ENCODE peak calls at places on chromosome 6, in four cellular contexts. R is fibroblast of lung, F is heart right ventricle, G is GM23248. D is an unnamed sample.

GRCh38 chr6:150998992-150999975 is 133.8 kb downstream of the MTHFD1L start:
- DNase-seq in R (no peak), F (no peak), G (peak), D (no peak)

GRCh38 chr6:125002090-125002741 is 40.0 kb downstream of the RNF217 start:
- DNase-seq in R (peak), F (no peak), G (no peak), D (peak)

GRCh38 chr6:110564703-110565421 is 88.4 kb upstream of the SLC22A16 start:
- DNase-seq in R (no peak), F (no peak), G (no peak), D (no peak)

GRCh38 chr6:16972535-16972934 is 129.3 kb upstream of the STMND1 start:
- DNase-seq in R (no peak), F (no peak), G (no peak), D (no peak)

GRCh38 chr6:125797120-125797933 is 6.6 kb downstream of the NCOA7 start:
- DNase-seq in R (no peak), F (no peak), G (no peak), D (no peak)

GRCh38 chr6:133964052-133964451 is 11.0 kb downstream of the TBPL1 start:
- DNase-seq in R (peak), F (no peak), G (peak), D (peak)

GRCh38 chr6:25697537-25698340 is 45.7 kb downstream of the SCGN start:
- DNase-seq in R (no peak), F (no peak), G (peak), D (no peak)

GRCh38 chr6:41723178-41723935 is 12.1 kb downstream of the TFEB start:
- DNase-seq in R (peak), F (peak), G (peak), D (peak)

GRCh38 chr6:14732845-14733757 is 512.8 kb upstream of the JARID2 start:
- DNase-seq in R (peak), F (no peak), G (peak), D (peak)

GRCh38 chr6:158560787-158561246 is 926 bp downstream of the TMEM181 start:
- DNase-seq in R (peak), F (no peak), G (peak), D (no peak)

GRCh38 chr6:15363523-15364400 is 117.9 kb downstream of the JARID2 start:
- DNase-seq in R (no peak), F (no peak), G (no peak), D (no peak)

GRCh38 chr6:158911746-158912158 is 88.2 kb downstream of the RSPH3 start:
- DNase-seq in R (no peak), F (no peak), G (no peak), D (no peak)

GRCh38 chr6:110352603-110353303 is 5.4 kb downstream of the METTL24 start:
- DNase-seq in R (peak), F (no peak), G (no peak), D (peak)

GRCh38 chr6:16257999-16258708 is 19.8 kb downstream of the GMPR start:
- DNase-seq in R (no peak), F (peak), G (no peak), D (no peak)

GRCh38 chr6:124823240-124824105 is 138.8 kb upstream of the RNF217 start:
- DNase-seq in R (no peak), F (no peak), G (no peak), D (no peak)

GRCh38 chr6:153997221-153997620 is 41.8 kb upstream of the OPRM1 start:
- DNase-seq in R (no peak), F (no peak), G (no peak), D (no peak)

GRCh38 chr6:98653171-98653570 is 181.2 kb upstream of the POU3F2 start:
- DNase-seq in R (peak), F (no peak), G (no peak), D (peak)

GRCh38 chr6:5082487-5083306 is 2.4 kb upstream of the PPP1R3G start:
- DNase-seq in R (peak), F (no peak), G (peak), D (peak)

GRCh38 chr6:37456126-37456525 is 23.1 kb downstream of the CMTR1 start:
- DNase-seq in R (peak), F (no peak), G (peak), D (peak)

GRCh38 chr6:36114798-36115408 is 15.4 kb upstream of the MAPK13 start:
- DNase-seq in R (no peak), F (no peak), G (no peak), D (no peak)

DNA sequence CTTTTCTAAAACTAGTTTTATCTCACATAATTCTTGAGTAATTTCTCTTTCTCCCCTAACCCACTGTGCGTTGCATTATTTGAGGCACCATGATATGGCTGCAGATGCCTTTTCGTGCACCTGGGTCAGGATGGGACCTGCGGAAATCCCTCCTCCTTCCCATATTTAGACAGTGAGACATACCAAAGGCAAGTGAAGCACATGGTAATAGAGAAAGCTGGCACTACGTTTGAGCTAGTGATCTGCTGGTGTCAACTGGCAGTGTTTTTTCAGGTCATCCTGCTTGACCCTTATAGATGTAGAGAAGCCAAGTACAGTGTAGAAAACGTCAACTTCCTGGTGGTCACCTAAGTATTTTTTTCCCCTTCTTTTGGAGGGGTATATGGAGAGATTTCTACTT is 71.7 kb downstream of the FOXO3 start:
- DNase-seq in R (no peak), F (no peak), G (no peak), D (no peak)
- H3K27ac ChIP-seq in R (no peak), F (no peak), G (no peak), D (no peak)

DNA sequence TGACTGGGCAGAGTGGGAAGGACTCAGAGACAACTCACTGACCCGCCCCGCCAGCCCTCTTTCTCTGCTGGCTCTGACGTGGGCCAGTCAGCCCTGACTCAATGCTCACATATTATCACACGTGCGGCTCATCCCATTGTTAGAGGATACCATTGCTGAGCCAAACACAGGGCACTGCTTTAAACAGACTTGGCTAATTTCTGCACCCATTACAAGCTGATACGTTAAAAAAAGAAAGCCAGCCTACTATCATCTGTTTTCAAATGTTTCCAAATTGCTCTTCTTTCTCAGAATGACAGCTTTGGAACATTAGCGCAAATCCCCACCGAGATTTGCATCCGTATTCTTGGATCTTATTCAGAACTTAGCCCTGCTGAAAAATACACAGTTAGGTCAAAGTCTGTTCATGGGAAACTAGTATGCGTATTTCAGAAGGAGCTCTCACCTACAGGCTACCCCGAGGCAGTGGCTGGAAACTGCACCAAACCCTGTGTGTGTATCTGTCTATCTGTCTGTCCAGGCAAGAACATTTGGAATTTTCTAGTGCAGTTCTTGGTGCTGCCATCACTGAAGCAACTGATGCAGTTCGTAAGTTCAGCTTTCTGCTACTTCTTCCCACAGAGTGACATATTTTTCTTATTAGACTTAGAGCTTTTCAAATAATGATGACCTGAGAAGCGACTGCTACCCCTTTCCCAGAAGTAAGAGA is 32.8 kb downstream of the RAMACL start:
- DNase-seq in R (peak), F (no peak), G (peak), D (peak)
- H3K27ac ChIP-seq in R (peak), F (peak), G (peak), D (peak)

DNA sequence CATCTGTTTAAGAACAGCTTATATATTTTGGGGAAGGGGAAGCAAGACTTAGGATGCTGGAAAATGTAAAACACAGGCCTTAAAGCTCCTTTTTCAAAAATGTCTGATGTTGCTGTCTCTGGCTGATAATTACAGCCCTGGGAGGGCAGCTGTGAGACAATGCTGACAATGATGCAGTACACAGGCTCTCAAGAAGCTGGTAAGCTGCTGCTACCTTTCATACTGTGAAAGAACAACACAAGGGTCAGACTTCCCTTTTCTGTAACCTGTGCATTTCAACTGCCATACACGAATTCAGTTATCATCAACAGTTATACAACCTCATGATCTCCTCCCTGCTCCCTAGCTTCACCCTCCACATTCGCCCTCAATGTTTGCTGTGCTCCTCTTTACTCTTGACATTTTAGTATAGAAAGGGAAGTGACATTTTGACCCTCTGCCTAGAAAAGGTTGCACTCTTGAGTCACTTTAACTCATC is 25.2 kb downstream of the MAP7 start:
- DNase-seq in R (no peak), F (no peak), G (no peak), D (no peak)
- H3K27ac ChIP-seq in R (no peak), F (no peak), G (no peak), D (no peak)

GRCh38 chr6:112557961-112558360 is 210.8 kb downstream of the RFPL4B start:
- DNase-seq in R (no peak), F (no peak), G (no peak), D (no peak)

GRCh38 chr6:112560651-112561050 is 213.5 kb downstream of the RFPL4B start:
- DNase-seq in R (peak), F (no peak), G (no peak), D (no peak)

GRCh38 chr6:112563368-112563767 is 216.2 kb downstream of the RFPL4B start:
- DNase-seq in R (peak), F (no peak), G (peak), D (peak)

GRCh38 chr6:112562348-112563220 is 215.5 kb downstream of the RFPL4B start:
- DNase-seq in R (peak), F (no peak), G (peak), D (peak)
- H3K27ac ChIP-seq in R (no peak), F (no peak), G (no peak), D (peak)

GRCh38 chr6:39593644-39594043 is 131.6 kb downstream of the KIF6 start:
- DNase-seq in R (no peak), F (no peak), G (no peak), D (no peak)
- H3K27ac ChIP-seq in R (no peak), F (no peak), G (no peak), D (no peak)

GRCh38 chr6:160455484-160456213 is 107.5 kb downstream of the SLC22A3 start:
- DNase-seq in R (peak), F (peak), G (peak), D (peak)
- H3K27ac ChIP-seq in R (no peak), F (no peak), G (no peak), D (no peak)

GRCh38 chr6:169074551-169074950 is 179.1 kb downstream of the THBS2 start:
- DNase-seq in R (peak), F (no peak), G (peak), D (peak)

GRCh38 chr6:169073311-169073710 is 180.3 kb downstream of the THBS2 start:
- DNase-seq in R (peak), F (no peak), G (peak), D (peak)

GRCh38 chr6:169070506-169071176 is 183.0 kb downstream of the THBS2 start:
- DNase-seq in R (peak), F (peak), G (peak), D (peak)

GRCh38 chr6:169071394-169071793 is 182.3 kb downstream of the THBS2 start:
- DNase-seq in R (no peak), F (no peak), G (no peak), D (no peak)

DNA sequence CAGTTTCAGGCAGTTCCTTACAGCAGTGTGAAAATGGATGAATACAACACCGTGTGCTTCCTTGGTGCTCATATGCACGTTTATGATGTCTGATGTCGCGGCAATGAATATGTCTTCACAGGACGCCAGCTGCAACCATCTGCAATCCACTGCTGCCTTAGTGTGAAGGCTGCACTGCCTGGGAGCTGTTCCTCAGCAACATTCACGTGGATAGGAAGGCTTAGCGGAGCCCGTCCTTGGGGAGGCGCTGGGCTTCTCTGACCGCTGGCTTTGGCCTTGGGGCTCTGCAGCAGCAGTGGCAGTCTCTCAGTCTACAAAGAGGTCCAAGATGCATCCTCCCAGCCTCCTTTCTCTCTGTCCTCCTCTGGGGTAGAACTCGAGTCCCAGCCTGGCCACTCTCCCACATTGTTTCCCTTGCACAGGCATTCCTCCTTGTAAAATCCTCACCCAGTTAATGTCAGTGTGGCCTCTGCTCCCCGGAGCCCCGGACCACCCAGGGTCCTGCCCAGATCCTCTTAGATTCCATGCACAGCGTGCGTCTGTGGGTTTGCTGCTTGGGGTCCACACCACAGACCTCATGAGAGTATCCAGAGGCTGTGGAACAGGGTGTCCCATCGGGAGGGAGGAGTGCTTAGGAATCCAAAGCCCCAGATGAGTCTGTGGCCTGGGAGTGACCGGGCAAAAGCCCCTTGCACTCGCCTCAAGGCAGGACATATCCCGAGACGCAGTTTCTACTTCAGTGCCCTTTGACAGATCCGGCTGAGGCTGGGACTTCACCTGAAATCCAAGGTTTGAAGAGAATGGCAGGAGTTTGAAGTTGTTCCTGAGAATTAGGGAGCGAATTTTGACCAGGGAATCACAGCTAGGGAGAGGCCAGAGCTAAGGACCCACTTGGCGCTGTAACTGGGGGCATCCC is 181.3 kb downstream of the THBS2 start:
- DNase-seq in R (no peak), F (no peak), G (no peak), D (no peak)
- H3K27ac ChIP-seq in R (no peak), F (no peak), G (peak), D (peak)

GRCh38 chr6:108752733-108753392 is 95.4 kb upstream of the ARMC2 start:
- DNase-seq in R (no peak), F (no peak), G (no peak), D (no peak)
- H3K27ac ChIP-seq in R (no peak), F (no peak), G (no peak), D (no peak)

GRCh38 chr6:107460074-107460631 is 789 bp upstream of the PDSS2 start:
- DNase-seq in R (no peak), F (no peak), G (no peak), D (no peak)
- H3K27ac ChIP-seq in R (peak), F (peak), G (peak), D (peak)